ENCODE peak calls at places on chromosomes 12 and 14, in ten cellular contexts. W, K, X, H, S, Q, O, N, V and U are unnamed samples.
A peak's percentile ranks its signal among the peaks of the same experiment; 100 is the strongest.

GRCh38 chr12:15788266-15789214 is 648 bp downstream of the EPS8 start:
- DNase-seq in N (peak; percentile 67), S (peak; percentile 44), O (peak; percentile 68), H (peak; percentile 21), K (no peak), Q (peak; percentile 40), X (peak; percentile 68), W (peak; percentile 25), V (peak; percentile 25), U (peak; percentile 9)

GRCh38 chr12:122825773-122826724 is 9.2 kb upstream of the HIP1R start:
- DNase-seq in X (peak; percentile 55), O (no peak), W (no peak), Q (no peak), K (peak; percentile 32), V (peak; percentile 14), N (peak; percentile 29), S (no peak), H (no peak), U (no peak)

GRCh38 chr14:20986811-20987210 is 3.0 kb upstream of the METTL17 start:
- DNase-seq in X (no peak), S (peak; percentile 97), K (no peak), Q (no peak), V (no peak), O (no peak), H (no peak), W (no peak), N (no peak), U (no peak)

GRCh38 chr14:103879118-103879569 is 31.8 kb upstream of the PPP1R13B start:
- DNase-seq in K (no peak), X (no peak), H (no peak), N (no peak), V (no peak), O (no peak), W (no peak), Q (no peak), S (no peak), U (no peak)

GRCh38 chr14:54127526-54127925 is 170.9 kb upstream of the BMP4 start:
- DNase-seq in W (no peak), S (peak; percentile 52), X (no peak), N (no peak), V (no peak), O (no peak), H (no peak), Q (no peak), K (no peak), U (no peak)

GRCh38 chr12:28869197-28869596 is 279.9 kb upstream of the FAR2 start:
- DNase-seq in N (no peak), Q (no peak), S (peak; percentile 97), K (no peak), X (no peak), W (no peak), H (no peak), O (no peak), V (no peak), U (no peak)

GRCh38 chr14:58488550-58488949 is 61.0 kb downstream of the KIAA0586 start:
- DNase-seq in O (no peak), K (no peak), N (no peak), S (peak; percentile 32), H (no peak), Q (no peak), V (peak; percentile 14), X (no peak), W (no peak), U (no peak)

GRCh38 chr14:81269100-81269978 is 48.6 kb upstream of the GTF2A1 start:
- DNase-seq in N (no peak), W (no peak), H (peak; percentile 41), Q (no peak), X (no peak), O (no peak), V (peak; percentile 61), S (peak; percentile 52), K (no peak), U (no peak)

GRCh38 chr14:101323111-101323510 is 238.2 kb upstream of the DIO3 start:
- DNase-seq in H (no peak), V (no peak), O (no peak), N (no peak), K (no peak), W (no peak), X (no peak), S (no peak), Q (no peak), U (no peak)

GRCh38 chr14:101315802-101316296 is 245.4 kb upstream of the DIO3 start:
- DNase-seq in Q (no peak), K (no peak), S (no peak), O (no peak), H (no peak), N (no peak), V (no peak), X (no peak), W (no peak), U (no peak)

GRCh38 chr14:101322223-101322622 is 239.1 kb upstream of the DIO3 start:
- DNase-seq in X (no peak), N (no peak), W (no peak), K (no peak), S (no peak), H (no peak), O (no peak), V (no peak), Q (no peak), U (no peak)

GRCh38 chr14:101318271-101318670 is 243.0 kb upstream of the DIO3 start:
- DNase-seq in X (no peak), O (no peak), S (no peak), W (no peak), N (no peak), K (no peak), V (no peak), Q (no peak), H (no peak), U (no peak)

GRCh38 chr14:101320386-101320785 is 240.9 kb upstream of the DIO3 start:
- DNase-seq in H (no peak), O (no peak), X (no peak), V (no peak), Q (no peak), W (no peak), S (no peak), N (no peak), K (no peak), U (no peak)
- H3K9me3 ChIP-seq in H (peaks cover 25% of the 10 kb centered on the region), O (peaks cover 3% of the 10 kb centered on the region), X (no peaks in the 10 kb centered on the region), V (peaks cover 25% of the 10 kb centered on the region), Q (no peaks in the 10 kb centered on the region), W (peaks cover 30% of the 10 kb centered on the region), S (peaks cover 20% of the 10 kb centered on the region), N (no peaks in the 10 kb centered on the region), K (no peaks in the 10 kb centered on the region), U (peaks cover 3% of the 10 kb centered on the region)

DNA sequence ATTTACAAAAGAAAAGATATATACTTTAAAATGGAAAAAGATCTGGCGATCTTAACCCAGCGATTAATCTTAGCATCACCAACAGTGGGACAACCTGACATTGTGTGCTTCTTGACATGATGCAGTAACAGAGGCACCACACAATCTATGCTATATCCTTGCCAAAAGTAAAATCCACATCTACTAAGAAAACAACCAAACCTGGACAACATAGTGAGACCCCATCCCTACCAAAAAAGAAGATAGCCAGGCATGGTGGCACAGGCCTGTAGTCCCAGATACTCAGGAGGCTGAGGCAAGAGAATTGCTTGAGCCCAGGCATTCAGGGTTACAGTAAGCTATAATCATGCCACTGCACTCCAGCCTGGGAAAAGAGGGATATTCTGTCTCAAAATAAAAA is 50.5 kb downstream of the SINHCAF start:
- DNase-seq in N (no peak), Q (no peak), H (no peak), O (no peak), X (no peak), S (no peak), K (no peak), V (no peak), W (no peak), U (no peak)
- H3K9me3 ChIP-seq in N (no peaks in the 10 kb centered on the region), Q (no peaks in the 10 kb centered on the region), H (no peaks in the 10 kb centered on the region), O (no peaks in the 10 kb centered on the region), X (no peaks in the 10 kb centered on the region), S (no peaks in the 10 kb centered on the region), K (no peaks in the 10 kb centered on the region), V (no peaks in the 10 kb centered on the region), W (no peaks in the 10 kb centered on the region), U (no peaks in the 10 kb centered on the region)

GRCh38 chr12:38138225-38139221 is 178.1 kb upstream of the ALG10B start:
- DNase-seq in N (peak; percentile 78), Q (peak; percentile 39), W (peak; percentile 40), O (peak; percentile 77), V (peak; percentile 53), K (no peak), X (peak; percentile 88), H (peak; percentile 60), S (peak; percentile 31), U (no peak)

GRCh38 chr12:38137716-38138115 is 178.9 kb upstream of the ALG10B start:
- DNase-seq in V (no peak), O (no peak), Q (no peak), K (no peak), S (no peak), H (no peak), W (no peak), X (no peak), N (no peak), U (no peak)

GRCh38 chr12:38141239-38141638 is 175.3 kb upstream of the ALG10B start:
- DNase-seq in O (no peak), X (no peak), K (no peak), V (no peak), W (no peak), S (no peak), H (no peak), N (no peak), Q (no peak), U (no peak)

GRCh38 chr12:38139456-38139855 is 177.1 kb upstream of the ALG10B start:
- DNase-seq in Q (no peak), K (no peak), V (no peak), H (no peak), W (no peak), N (no peak), S (no peak), X (no peak), O (no peak), U (no peak)

GRCh38 chr12:38137287-38137686 is 179.3 kb upstream of the ALG10B start:
- DNase-seq in V (no peak), S (no peak), K (no peak), X (no peak), O (no peak), N (no peak), Q (no peak), H (no peak), W (no peak), U (no peak)
- H3K9me3 ChIP-seq in V (no peaks in the 10 kb centered on the region), S (no peaks in the 10 kb centered on the region), K (no peaks in the 10 kb centered on the region), X (no peaks in the 10 kb centered on the region), O (no peaks in the 10 kb centered on the region), N (no peaks in the 10 kb centered on the region), Q (no peaks in the 10 kb centered on the region), H (no peaks in the 10 kb centered on the region), W (no peaks in the 10 kb centered on the region), U (no peaks in the 10 kb centered on the region)

GRCh38 chr12:34286934-34287333 is 264.6 kb downstream of the ALG10 start:
- DNase-seq in Q (no peak), V (no peak), N (no peak), S (no peak), W (no peak), X (no peak), H (no peak), K (no peak), O (no peak), U (no peak)

GRCh38 chr12:34289431-34290190 is 267.3 kb downstream of the ALG10 start:
- DNase-seq in Q (no peak), V (no peak), X (no peak), N (no peak), K (peak; percentile 55), W (no peak), H (no peak), O (peak; percentile 48), S (no peak), U (no peak)

GRCh38 chr12:34287437-34287836 is 265.1 kb downstream of the ALG10 start:
- DNase-seq in X (no peak), H (no peak), S (no peak), Q (no peak), W (no peak), O (no peak), N (peak; percentile 0), V (no peak), K (peak; percentile 51), U (no peak)

GRCh38 chr12:34288963-34289345 is 266.7 kb downstream of the ALG10 start:
- DNase-seq in Q (no peak), H (no peak), V (no peak), K (no peak), X (no peak), N (no peak), O (no peak), S (no peak), W (no peak), U (no peak)

DNA sequence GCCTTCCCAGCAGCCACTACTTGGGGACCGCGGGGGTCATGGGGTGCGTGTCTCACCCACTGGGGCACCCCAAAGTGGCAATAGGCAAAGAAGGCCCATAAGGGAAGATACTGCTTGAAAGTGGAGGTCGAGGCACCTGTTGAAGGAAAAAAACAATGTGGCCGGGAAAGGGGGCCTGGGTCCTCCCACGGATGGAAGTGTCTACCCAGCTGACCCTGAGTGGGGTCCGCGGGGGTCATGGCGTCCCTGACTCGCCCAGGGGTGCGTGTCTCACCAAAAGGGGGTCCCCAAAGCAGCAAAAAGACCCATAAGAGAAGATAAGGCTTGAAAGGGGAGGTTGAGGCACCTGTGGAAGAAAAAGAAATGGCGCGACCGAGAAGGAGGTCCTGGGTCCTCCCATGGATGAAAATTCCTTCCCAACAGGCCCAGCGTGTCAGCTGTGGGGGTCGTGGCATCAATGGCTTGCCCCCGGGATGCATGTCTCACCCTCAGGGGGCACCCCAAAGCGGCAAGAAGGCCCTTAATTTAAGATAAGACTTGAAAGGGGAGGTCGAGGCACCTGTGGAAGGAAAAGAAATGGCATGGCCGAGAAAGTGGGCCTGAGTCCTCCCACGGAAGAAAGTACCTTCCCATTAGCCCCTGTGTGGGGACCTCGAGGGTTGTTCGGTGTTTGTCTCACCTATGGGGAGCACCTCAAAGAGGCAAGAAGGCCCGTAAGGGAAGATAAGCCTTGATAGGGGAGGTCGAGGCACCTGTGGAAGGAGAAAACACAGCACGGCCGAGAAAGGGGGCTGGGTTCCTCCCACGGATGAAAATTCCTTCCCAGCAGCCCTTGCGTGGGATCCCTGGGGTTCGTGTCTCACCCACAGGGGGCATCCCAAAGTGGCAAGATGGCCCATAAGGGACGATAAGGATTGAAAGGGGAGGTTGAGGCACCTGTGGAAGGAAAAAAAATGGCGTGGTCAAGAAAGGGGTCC is 266.0 kb downstream of the ALG10 start:
- DNase-seq in S (no peak), H (no peak), N (no peak), V (no peak), K (peak; percentile 47), W (no peak), X (no peak), Q (no peak), O (no peak), U (no peak)
- H3K9me3 ChIP-seq in S (peaks cover 15% of the 10 kb centered on the region), H (peaks cover 53% of the 10 kb centered on the region), N (no peaks in the 10 kb centered on the region), V (peaks cover 60% of the 10 kb centered on the region), K (peaks cover 3% of the 10 kb centered on the region), W (peaks cover 27% of the 10 kb centered on the region), X (no peaks in the 10 kb centered on the region), Q (no peaks in the 10 kb centered on the region), O (no peaks in the 10 kb centered on the region), U (no peaks in the 10 kb centered on the region)